ENCODE peak calls at places on chromosomes 11 and 22, in five cellular contexts. L, Q, P, J and F are unnamed samples.

GRCh38 chr11:115616941-115617340 is 112.7 kb upstream of the CADM1 start:
- DNase-seq in J (peak; percentile 36), Q (peak; percentile 37), P (no peak), L (no peak), F (no peak)

GRCh38 chr11:47852053-47852452 is 3.9 kb upstream of the NUP160 start:
- DNase-seq in Q (no peak), P (no peak), L (no peak), J (no peak), F (no peak)

GRCh38 chr11:124756753-124757227 is 4.7 kb upstream of the VSIG2 start:
- DNase-seq in J (no peak), P (no peak), L (no peak), Q (no peak), F (no peak)

GRCh38 chr11:86981777-86982540 is 26.8 kb upstream of the FZD4 start:
- DNase-seq in L (no peak), J (no peak), Q (no peak), P (no peak), F (no peak)

GRCh38 chr11:1742869-1743586 is 7.4 kb downstream of the IFITM10 start:
- DNase-seq in L (no peak), P (no peak), J (no peak), Q (no peak), F (no peak)

GRCh38 chr11:132258865-132259264 is 888.5 kb downstream of the NTM start:
- DNase-seq in L (no peak), J (no peak), P (no peak), Q (no peak), F (no peak)

GRCh38 chr11:88489030-88489429 is 151.5 kb upstream of the CTSC start:
- DNase-seq in P (no peak), L (no peak), J (no peak), Q (no peak), F (no peak)

GRCh38 chr22:43844560-43845545 is 17.5 kb downstream of the SULT4A1 start:
- DNase-seq in Q (no peak), P (no peak), J (no peak), L (no peak), F (no peak)

GRCh38 chr11:77125191-77125590 is 2.9 kb upstream of the MYO7A start:
- DNase-seq in Q (no peak), P (no peak), J (no peak), L (no peak), F (no peak)

GRCh38 chr11:95505927-95506426 is 275.0 kb upstream of the SESN3 start:
- DNase-seq in P (no peak), Q (no peak), L (no peak), J (no peak), F (no peak)

GRCh38 chr11:119744577-119744976 is 15.6 kb upstream of the NECTIN1 start:
- DNase-seq in P (no peak), L (no peak), J (peak; percentile 14), Q (no peak), F (no peak)

GRCh38 chr22:27662359-27663030 is 139.1 kb downstream of the MN1 start:
- DNase-seq in J (no peak), L (no peak), P (no peak), Q (peak; percentile 85), F (no peak)

GRCh38 chr22:47592791-47593190 is 830.3 kb downstream of the TBC1D22A start:
- DNase-seq in J (no peak), L (no peak), Q (no peak), P (no peak), F (no peak)

GRCh38 chr11:102513869-102514268 is 16.7 kb downstream of the MMP7 start:
- DNase-seq in P (no peak), L (no peak), Q (no peak), J (peak; percentile 36), F (peak; percentile 51)

GRCh38 chr11:116874251-116874650 is 36.8 kb upstream of the APOA1 start:
- DNase-seq in P (no peak), J (no peak), Q (no peak), L (no peak), F (no peak)

GRCh38 chr22:48824673-48825651 is 1002.7 kb downstream of the BRD1 start:
- DNase-seq in J (no peak), L (no peak), Q (no peak), P (no peak), F (no peak)

GRCh38 chr11:79198898-79199250 is 242.0 kb downstream of the TENM4 start:
- DNase-seq in J (no peak), L (no peak), Q (no peak), P (no peak), F (no peak)

GRCh38 chr22:26547837-26548236 is 35.6 kb upstream of the TFIP11 start:
- DNase-seq in J (no peak), Q (no peak), P (no peak), L (no peak), F (no peak)

GRCh38 chr11:32374261-32374711 is 61.1 kb downstream of the WT1 start:
- DNase-seq in L (no peak), P (no peak), Q (no peak), J (no peak), F (no peak)

GRCh38 chr11:100849009-100849913 is 162.2 kb downstream of the ARHGAP42 start:
- DNase-seq in P (no peak), L (no peak), J (no peak), Q (no peak), F (no peak)

GRCh38 chr11:97110376-97110775 is 720.6 kb downstream of the JRKL start:
- DNase-seq in Q (no peak), J (no peak), L (no peak), P (no peak), F (no peak)

GRCh38 chr11:68399916-68400315 is 60.6 kb upstream of the PPP6R3 start:
- DNase-seq in P (no peak), L (no peak), Q (no peak), J (no peak), F (no peak)

GRCh38 chr11:68401856-68402255 is 58.7 kb upstream of the PPP6R3 start:
- DNase-seq in L (no peak), J (no peak), P (no peak), Q (no peak), F (no peak)

GRCh38 chr11:68403424-68403823 is 57.1 kb upstream of the PPP6R3 start:
- DNase-seq in L (no peak), J (no peak), P (no peak), Q (no peak), F (peak; percentile 45)

GRCh38 chr11:68403831-68404230 is 56.7 kb upstream of the PPP6R3 start:
- DNase-seq in Q (no peak), L (no peak), J (no peak), P (no peak), F (no peak)

GRCh38 chr11:68402355-68403031 is 58.1 kb upstream of the PPP6R3 start:
- DNase-seq in J (no peak), Q (no peak), P (no peak), L (no peak), F (no peak)
- TF ChIP-seq CTCF in J (no peak), Q (no peak), P (no peak), L (no peak), F (no peak)

GRCh38 chr11:65588199-65589054 is 7.2 kb downstream of the KCNK7 start:
- DNase-seq in Q (peak; percentile 61), J (peak; percentile 71), P (no peak), L (peak; percentile 75), F (peak; percentile 79)
- H3K4me3 ChIP-seq in Q (no peak overlapping the region), J (peak overlapping the region; percentile 24), P (peak overlapping the region; percentile 15), L (no peak overlapping the region), F (peak overlapping the region; percentile 21)

DNA sequence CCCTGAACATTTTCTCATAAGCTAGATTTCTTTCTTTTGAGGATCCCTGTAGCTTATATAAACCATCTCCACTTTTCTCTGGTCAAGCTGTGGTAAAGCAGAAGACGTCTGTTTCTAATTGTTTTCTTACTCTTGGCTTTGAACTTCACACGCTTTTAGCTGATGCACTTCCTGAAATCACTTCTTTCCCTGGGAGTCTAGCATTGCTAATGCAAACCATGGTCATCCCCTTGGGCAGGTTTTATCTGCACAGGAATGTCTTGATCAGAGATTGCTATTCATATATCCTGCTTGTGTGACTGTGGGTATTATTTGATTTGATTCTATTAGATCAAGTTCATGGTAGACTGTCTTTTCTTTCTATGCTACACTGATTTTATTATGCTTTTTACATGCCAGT is 199.2 kb upstream of the POU2AF2 start:
- DNase-seq in L (no peak), P (no peak), J (no peak), Q (no peak), F (no peak)
- H3K27ac ChIP-seq in L (no peak overlapping the region), P (no peak overlapping the region), J (no peak overlapping the region), Q (no peak overlapping the region), F (no peak overlapping the region)

GRCh38 chr11:126267650-126268049 is 1.0 kb downstream of the SRPRA start:
- DNase-seq in P (no peak), Q (no peak), L (no peak), J (no peak), F (no peak)

GRCh38 chr11:126268708-126269579 is at the start of the genes FOXRED1 and SRPRA:
- DNase-seq in Q (peak; percentile 100), P (peak; percentile 100), J (peak; percentile 100), L (peak; percentile 100), F (peak; percentile 100)

GRCh38 chr11:126263489-126263888 is 5.2 kb downstream of the SRPRA start:
- DNase-seq in P (no peak), L (no peak), J (no peak), Q (no peak), F (no peak)

GRCh38 chr11:126268361-126268707 is 361 bp downstream of the SRPRA start:
- DNase-seq in L (no peak), Q (no peak), P (no peak), J (no peak), F (no peak)

GRCh38 chr11:126265801-126266200 is 2.9 kb downstream of the SRPRA start:
- DNase-seq in P (no peak), Q (no peak), L (no peak), J (no peak), F (no peak)
- TF ChIP-seq CTCF in P (no peak), Q (no peak), L (no peak), J (no peak), F (no peak)

GRCh38 chr22:36455571-36456458 is 25.6 kb downstream of the TXN2 start:
- DNase-seq in P (no peak), Q (no peak), L (peak; percentile 18), J (no peak), F (no peak)
- H3K4me3 ChIP-seq in P (peak overlapping the region; percentile 79), Q (peak overlapping the region; percentile 54), L (peak overlapping the region; percentile 84), J (peak overlapping the region; percentile 55), F (peak overlapping the region; percentile 59)

GRCh38 chr22:37953437-37954179 is at the start of the genes C22orf23 and POLR2F:
- DNase-seq in L (peak; percentile 97), Q (peak; percentile 97), P (peak; percentile 94), J (peak; percentile 97), F (peak; percentile 98)

GRCh38 chr22:37957232-37957631 is 3.7 kb downstream of the POLR2F start:
- DNase-seq in J (no peak), P (no peak), L (no peak), Q (no peak), F (no peak)

GRCh38 chr22:37951305-37951704 is 2.1 kb downstream of the C22orf23 start:
- DNase-seq in J (no peak), Q (no peak), L (no peak), P (no peak), F (no peak)

DNA sequence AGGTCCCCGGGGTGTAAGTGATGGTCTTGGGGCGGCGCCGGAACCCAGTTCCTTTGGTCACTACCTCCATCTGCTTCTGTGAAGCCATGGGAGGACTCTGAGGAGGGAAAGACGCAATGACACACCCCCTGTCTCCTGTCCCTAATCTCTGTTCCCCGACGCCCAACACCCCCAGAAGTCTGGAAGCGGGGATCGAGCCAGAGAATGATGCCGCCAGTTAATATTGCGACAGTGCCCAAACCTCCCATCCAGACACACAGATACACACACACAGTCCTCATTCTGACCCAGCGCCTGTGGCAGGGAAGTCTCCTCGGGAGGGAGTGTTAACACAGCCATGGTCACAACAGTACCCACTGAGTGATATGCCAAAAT is 352 bp downstream of the C22orf23 start:
- DNase-seq in P (no peak), J (no peak), Q (no peak), L (no peak), F (no peak)
- H3K27ac ChIP-seq in P (peak overlapping the region; percentile 84), J (no peak overlapping the region), Q (peak overlapping the region; percentile 85), L (peak overlapping the region; percentile 79), F (peak overlapping the region; percentile 80)